ENCODE peak calls at places on chromosomes 3 and 15, in six cellular contexts. One of them, this sample, is unnamed.

GRCh38 chr15:51172190-51172589 is 77.5 kb upstream of the TNFAIP8L3 start:
- DNase-seq in mesendoderm: no peak
- DNase-seq in trophoblast cell: no peak
- DNase-seq in IMR-90: peak; percentile 24
- DNase-seq in neuronal stem cell: no peak
- DNase-seq in H9: no peak
- DNase-seq in this sample: no peak

GRCh38 chr3:17740703-17741102 is 1.7 kb downstream of the TBC1D5 start:
- DNase-seq in neuronal stem cell: no peak
- DNase-seq in mesendoderm: peak; percentile 10
- DNase-seq in H9: no peak
- DNase-seq in trophoblast cell: no peak
- DNase-seq in IMR-90: peak; percentile 83
- DNase-seq in this sample: no peak

GRCh38 chr15:40451497-40452158 is 10.9 kb downstream of the BAHD1 start:
- DNase-seq in trophoblast cell: no peak
- DNase-seq in neuronal stem cell: no peak
- DNase-seq in IMR-90: no peak
- DNase-seq in H9: no peak
- DNase-seq in mesendoderm: no peak
- DNase-seq in this sample: no peak

GRCh38 chr3:168582503-168582902 is 486.8 kb upstream of the GOLIM4 start:
- DNase-seq in IMR-90: no peak
- DNase-seq in neuronal stem cell: no peak
- DNase-seq in trophoblast cell: no peak
- DNase-seq in mesendoderm: no peak
- DNase-seq in H9: no peak
- DNase-seq in this sample: no peak

GRCh38 chr3:61627768-61628185 is 66.4 kb downstream of the PTPRG start:
- DNase-seq in trophoblast cell: no peak
- DNase-seq in H9: no peak
- DNase-seq in mesendoderm: no peak
- DNase-seq in IMR-90: peak; percentile 93
- DNase-seq in neuronal stem cell: no peak
- DNase-seq in this sample: no peak

GRCh38 chr15:80036067-80036466 is 23.4 kb upstream of the ZFAND6 start:
- DNase-seq in IMR-90: no peak
- DNase-seq in mesendoderm: no peak
- DNase-seq in H9: no peak
- DNase-seq in trophoblast cell: no peak
- DNase-seq in neuronal stem cell: no peak
- DNase-seq in this sample: no peak

GRCh38 chr15:38706956-38707355 is 142.3 kb upstream of the RASGRP1 start:
- DNase-seq in IMR-90: no peak
- DNase-seq in trophoblast cell: no peak
- DNase-seq in H9: no peak
- DNase-seq in mesendoderm: no peak
- DNase-seq in neuronal stem cell: no peak
- DNase-seq in this sample: no peak

GRCh38 chr3:79329154-79329553 is 438.6 kb downstream of the ROBO1 start:
- DNase-seq in neuronal stem cell: no peak
- DNase-seq in IMR-90: peak; percentile 35
- DNase-seq in mesendoderm: peak; percentile 37
- DNase-seq in H9: no peak
- DNase-seq in trophoblast cell: no peak
- DNase-seq in this sample: no peak

GRCh38 chr15:65102912-65103311 is 12.1 kb downstream of the UBAP1L start:
- DNase-seq in neuronal stem cell: no peak
- DNase-seq in H9: no peak
- DNase-seq in mesendoderm: no peak
- DNase-seq in IMR-90: no peak
- DNase-seq in trophoblast cell: no peak
- DNase-seq in this sample: no peak

GRCh38 chr15:99252326-99252725 is 1.0 kb downstream of the LRRC28 start:
- DNase-seq in mesendoderm: no peak
- DNase-seq in H9: no peak
- DNase-seq in trophoblast cell: no peak
- DNase-seq in neuronal stem cell: no peak
- DNase-seq in IMR-90: no peak
- DNase-seq in this sample: no peak

GRCh38 chr3:166455724-166456123 is 618.5 kb upstream of the BCHE start:
- DNase-seq in trophoblast cell: peak; percentile 77
- DNase-seq in mesendoderm: peak; percentile 71
- DNase-seq in IMR-90: peak; percentile 47
- DNase-seq in neuronal stem cell: no peak
- DNase-seq in H9: no peak
- DNase-seq in this sample: no peak

GRCh38 chr3:195001261-195001660 is 269.7 kb downstream of the XXYLT1 start:
- DNase-seq in H9: no peak
- DNase-seq in trophoblast cell: no peak
- DNase-seq in IMR-90: no peak
- DNase-seq in neuronal stem cell: no peak
- DNase-seq in mesendoderm: no peak
- DNase-seq in this sample: no peak

GRCh38 chr15:45144775-45145174 is 15.0 kb downstream of the DUOX1 start:
- DNase-seq in H9: no peak
- DNase-seq in mesendoderm: no peak
- DNase-seq in trophoblast cell: no peak
- DNase-seq in neuronal stem cell: no peak
- DNase-seq in IMR-90: no peak
- DNase-seq in this sample: no peak

GRCh38 chr15:62752687-62753517 is 289.6 kb upstream of the TPM1 start:
- DNase-seq in H9: no peak
- DNase-seq in IMR-90: peak; percentile 54
- DNase-seq in neuronal stem cell: no peak
- DNase-seq in trophoblast cell: no peak
- DNase-seq in mesendoderm: no peak
- DNase-seq in this sample: no peak

GRCh38 chr15:31305375-31305774 is 21.3 kb upstream of the KLF13 start:
- DNase-seq in neuronal stem cell: no peak
- DNase-seq in trophoblast cell: no peak
- DNase-seq in H9: no peak
- DNase-seq in IMR-90: no peak
- DNase-seq in mesendoderm: no peak
- DNase-seq in this sample: peak; percentile 45

GRCh38 chr15:94840794-94841587 is 609.6 kb downstream of the MCTP2 start:
- DNase-seq in trophoblast cell: no peak
- DNase-seq in IMR-90: peak; percentile 0
- DNase-seq in neuronal stem cell: no peak
- DNase-seq in H9: no peak
- DNase-seq in mesendoderm: no peak
- DNase-seq in this sample: no peak

GRCh38 chr3:181189556-181189955 is 200.0 kb upstream of the DNAJC19 start:
- DNase-seq in H9: no peak
- DNase-seq in mesendoderm: peak; percentile 65
- DNase-seq in neuronal stem cell: no peak
- DNase-seq in trophoblast cell: no peak
- DNase-seq in IMR-90: no peak
- DNase-seq in this sample: no peak

GRCh38 chr15:87653646-87654045 is 602.9 kb downstream of the NTRK3 start:
- DNase-seq in IMR-90: no peak
- DNase-seq in neuronal stem cell: no peak
- DNase-seq in trophoblast cell: no peak
- DNase-seq in mesendoderm: peak; percentile 25
- DNase-seq in H9: no peak
- DNase-seq in this sample: no peak

GRCh38 chr3:16069149-16069922 is 105.1 kb upstream of the GALNT15 start:
- DNase-seq in IMR-90: peak; percentile 97
- DNase-seq in H9: no peak
- DNase-seq in neuronal stem cell: no peak
- DNase-seq in trophoblast cell: no peak
- DNase-seq in mesendoderm: peak; percentile 64
- DNase-seq in this sample: no peak

GRCh38 chr3:242986-243706 is 46.6 kb downstream of the CHL1 start:
- DNase-seq in IMR-90: peak; percentile 92
- DNase-seq in H9: no peak
- DNase-seq in trophoblast cell: no peak
- DNase-seq in neuronal stem cell: no peak
- DNase-seq in mesendoderm: no peak
- DNase-seq in this sample: no peak

GRCh38 chr15:85545757-85546156 is 165.4 kb downstream of the AKAP13 start:
- DNase-seq in neuronal stem cell: no peak
- DNase-seq in IMR-90: no peak
- DNase-seq in trophoblast cell: no peak
- DNase-seq in H9: no peak
- DNase-seq in mesendoderm: no peak
- DNase-seq in this sample: no peak

GRCh38 chr3:39414421-39414907 is 7.9 kb downstream of the RPSA start:
- DNase-seq in trophoblast cell: no peak
- DNase-seq in neuronal stem cell: no peak
- DNase-seq in IMR-90: no peak
- DNase-seq in H9: peak; percentile 45
- DNase-seq in mesendoderm: no peak
- DNase-seq in this sample: no peak

GRCh38 chr3:171458056-171458856 is 1.9 kb downstream of the TNIK start:
- DNase-seq in neuronal stem cell: peak; percentile 12
- DNase-seq in IMR-90: no peak
- DNase-seq in mesendoderm: peak; percentile 40
- DNase-seq in trophoblast cell: no peak
- DNase-seq in H9: peak; percentile 53
- DNase-seq in this sample: no peak
- H4K8ac ChIP-seq in neuronal stem cell: no peak overlapping the region
- H4K8ac ChIP-seq in IMR-90: no peak overlapping the region
- H4K8ac ChIP-seq in mesendoderm: no peak overlapping the region
- H4K8ac ChIP-seq in trophoblast cell: no peak overlapping the region
- H4K8ac ChIP-seq in H9: no peak overlapping the region
- H4K8ac ChIP-seq in this sample: no peak overlapping the region

GRCh38 chr3:54955496-54955895 is 27.6 kb upstream of the LRTM1 start:
- DNase-seq in H9: no peak
- DNase-seq in mesendoderm: peak; percentile 70
- DNase-seq in trophoblast cell: no peak
- DNase-seq in neuronal stem cell: no peak
- DNase-seq in IMR-90: no peak
- DNase-seq in this sample: no peak
- H4K8ac ChIP-seq in H9: no peak overlapping the region
- H4K8ac ChIP-seq in mesendoderm: no peak overlapping the region
- H4K8ac ChIP-seq in trophoblast cell: peak overlapping the region; percentile 62
- H4K8ac ChIP-seq in neuronal stem cell: no peak overlapping the region
- H4K8ac ChIP-seq in IMR-90: peak overlapping the region; percentile 79
- H4K8ac ChIP-seq in this sample: no peak overlapping the region

GRCh38 chr3:52495777-52496602 is 852 bp downstream of the STAB1 start:
- DNase-seq in H9: no peak
- DNase-seq in neuronal stem cell: no peak
- DNase-seq in IMR-90: peak; percentile 43
- DNase-seq in trophoblast cell: peak; percentile 38
- DNase-seq in mesendoderm: no peak
- DNase-seq in this sample: no peak
- H4K8ac ChIP-seq in H9: no peak overlapping the region
- H4K8ac ChIP-seq in neuronal stem cell: no peak overlapping the region
- H4K8ac ChIP-seq in IMR-90: no peak overlapping the region
- H4K8ac ChIP-seq in trophoblast cell: no peak overlapping the region
- H4K8ac ChIP-seq in mesendoderm: no peak overlapping the region
- H4K8ac ChIP-seq in this sample: peak overlapping the region; percentile 4

GRCh38 chr15:83061680-83062079 is 5.4 kb downstream of the BTBD1 start:
- DNase-seq in trophoblast cell: peak; percentile 32
- DNase-seq in H9: no peak
- DNase-seq in neuronal stem cell: no peak
- DNase-seq in mesendoderm: no peak
- DNase-seq in IMR-90: peak; percentile 62
- DNase-seq in this sample: no peak

GRCh38 chr15:83064859-83065258 is 2.2 kb downstream of the BTBD1 start:
- DNase-seq in mesendoderm: no peak
- DNase-seq in H9: no peak
- DNase-seq in IMR-90: peak; percentile 37
- DNase-seq in neuronal stem cell: no peak
- DNase-seq in trophoblast cell: no peak
- DNase-seq in this sample: no peak

GRCh38 chr15:83063555-83063954 is 3.5 kb downstream of the BTBD1 start:
- DNase-seq in neuronal stem cell: no peak
- DNase-seq in trophoblast cell: no peak
- DNase-seq in H9: no peak
- DNase-seq in IMR-90: no peak
- DNase-seq in mesendoderm: no peak
- DNase-seq in this sample: no peak

GRCh38 chr15:83065431-83065830 is 1.6 kb downstream of the BTBD1 start:
- DNase-seq in IMR-90: no peak
- DNase-seq in mesendoderm: no peak
- DNase-seq in neuronal stem cell: no peak
- DNase-seq in trophoblast cell: no peak
- DNase-seq in H9: no peak
- DNase-seq in this sample: no peak

DNA sequence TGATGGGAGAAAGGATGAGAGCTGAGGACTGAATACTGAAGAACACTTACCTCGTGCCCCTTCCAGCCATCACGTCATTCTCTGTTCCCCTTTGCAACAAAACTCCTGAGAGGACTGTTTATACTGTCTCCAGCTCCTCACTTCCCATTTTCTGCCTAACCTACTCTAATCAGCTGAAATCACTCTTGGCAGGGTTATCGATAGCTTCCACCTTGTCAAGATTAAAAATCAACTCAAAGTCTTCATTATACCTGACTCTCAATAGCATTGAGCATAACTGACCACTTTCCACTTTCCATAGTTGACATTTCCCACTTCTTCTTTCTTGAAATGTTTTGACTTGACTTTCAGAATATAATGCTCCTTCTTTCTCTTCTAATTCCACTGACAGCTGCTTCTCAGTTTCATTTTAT is 4.3 kb downstream of the BTBD1 start:
- DNase-seq in IMR-90: no peak
- DNase-seq in mesendoderm: no peak
- DNase-seq in H9: no peak
- DNase-seq in neuronal stem cell: no peak
- DNase-seq in trophoblast cell: no peak
- DNase-seq in this sample: no peak
- H4K8ac ChIP-seq in IMR-90: no peak overlapping the region
- H4K8ac ChIP-seq in mesendoderm: no peak overlapping the region
- H4K8ac ChIP-seq in H9: no peak overlapping the region
- H4K8ac ChIP-seq in neuronal stem cell: no peak overlapping the region
- H4K8ac ChIP-seq in trophoblast cell: no peak overlapping the region
- H4K8ac ChIP-seq in this sample: no peak overlapping the region